ENCODE peak calls at places on chromosomes 2 and 18, in five cellular contexts. One of them, this sample, is unnamed. For H3K27me3, the result is how much of the 10 kb centered on the place peaks cover.

GRCh38 chr18:23921716-23922285 is 92.8 kb upstream of the TTC39C start:
- DNase-seq in tibial artery: no peak
- DNase-seq in neuronal stem cell: no peak
- DNase-seq in heart right ventricle: no peak
- DNase-seq in CD8-positive, alpha-beta memory T cell: no peak
- DNase-seq in this sample: no peak

GRCh38 chr2:234399451-234400246 is 97.2 kb downstream of the ARL4C start:
- DNase-seq in heart right ventricle: no peak
- DNase-seq in CD8-positive, alpha-beta memory T cell: no peak
- DNase-seq in tibial artery: no peak
- DNase-seq in neuronal stem cell: no peak
- DNase-seq in this sample: no peak

GRCh38 chr2:233108611-233109490 is 48.7 kb downstream of the INPP5D start:
- DNase-seq in CD8-positive, alpha-beta memory T cell: no peak
- DNase-seq in neuronal stem cell: no peak
- DNase-seq in tibial artery: no peak
- DNase-seq in heart right ventricle: no peak
- DNase-seq in this sample: no peak

GRCh38 chr2:9240745-9241144 is 34.1 kb downstream of the ASAP2 start:
- DNase-seq in tibial artery: no peak
- DNase-seq in neuronal stem cell: no peak
- DNase-seq in CD8-positive, alpha-beta memory T cell: no peak
- DNase-seq in heart right ventricle: no peak
- DNase-seq in this sample: no peak

GRCh38 chr2:215521031-215521430 is 85.2 kb upstream of the FN1 start:
- DNase-seq in heart right ventricle: no peak
- DNase-seq in CD8-positive, alpha-beta memory T cell: no peak
- DNase-seq in neuronal stem cell: no peak
- DNase-seq in tibial artery: no peak
- DNase-seq in this sample: no peak

GRCh38 chr2:85956647-85957039 is 67.9 kb upstream of the ST3GAL5 start:
- DNase-seq in tibial artery: no peak
- DNase-seq in CD8-positive, alpha-beta memory T cell: no peak
- DNase-seq in neuronal stem cell: no peak
- DNase-seq in heart right ventricle: no peak
- DNase-seq in this sample: no peak

GRCh38 chr18:57698571-57699276 is 77.1 kb upstream of the NARS1 start:
- DNase-seq in heart right ventricle: no peak
- DNase-seq in neuronal stem cell: no peak
- DNase-seq in CD8-positive, alpha-beta memory T cell: no peak
- DNase-seq in tibial artery: no peak
- DNase-seq in this sample: no peak

GRCh38 chr2:190449925-190450324 is 41.8 kb downstream of the MFSD6 start:
- DNase-seq in heart right ventricle: no peak
- DNase-seq in neuronal stem cell: no peak
- DNase-seq in tibial artery: no peak
- DNase-seq in CD8-positive, alpha-beta memory T cell: no peak
- DNase-seq in this sample: no peak

GRCh38 chr2:55887351-55887750 is 36.2 kb downstream of the EFEMP1 start:
- DNase-seq in tibial artery: no peak
- DNase-seq in heart right ventricle: no peak
- DNase-seq in neuronal stem cell: no peak
- DNase-seq in CD8-positive, alpha-beta memory T cell: no peak
- DNase-seq in this sample: no peak

GRCh38 chr2:155372969-155373368 is 674.5 kb downstream of the KCNJ3 start:
- DNase-seq in neuronal stem cell: peak
- DNase-seq in tibial artery: no peak
- DNase-seq in heart right ventricle: no peak
- DNase-seq in CD8-positive, alpha-beta memory T cell: no peak
- DNase-seq in this sample: no peak

GRCh38 chr2:104856973-104857261 is 3.0 kb downstream of the POU3F3 start:
- DNase-seq in CD8-positive, alpha-beta memory T cell: no peak
- DNase-seq in tibial artery: no peak
- DNase-seq in neuronal stem cell: no peak
- DNase-seq in heart right ventricle: no peak
- DNase-seq in this sample: no peak

GRCh38 chr2:60583604-60584003 is 30.1 kb upstream of the BCL11A start:
- DNase-seq in CD8-positive, alpha-beta memory T cell: no peak
- DNase-seq in neuronal stem cell: no peak
- DNase-seq in tibial artery: no peak
- DNase-seq in heart right ventricle: no peak
- DNase-seq in this sample: no peak

GRCh38 chr2:62266433-62267038 is 70.6 kb downstream of the B3GNT2 start:
- DNase-seq in tibial artery: no peak
- DNase-seq in neuronal stem cell: no peak
- DNase-seq in heart right ventricle: no peak
- DNase-seq in CD8-positive, alpha-beta memory T cell: no peak
- DNase-seq in this sample: no peak

GRCh38 chr2:9179572-9180201 is 26.9 kb upstream of the ASAP2 start:
- DNase-seq in tibial artery: peak
- DNase-seq in neuronal stem cell: no peak
- DNase-seq in heart right ventricle: no peak
- DNase-seq in CD8-positive, alpha-beta memory T cell: no peak
- DNase-seq in this sample: peak

GRCh38 chr2:55839182-55839819 is 84.3 kb downstream of the EFEMP1 start:
- DNase-seq in heart right ventricle: no peak
- DNase-seq in CD8-positive, alpha-beta memory T cell: no peak
- DNase-seq in tibial artery: no peak
- DNase-seq in neuronal stem cell: no peak
- DNase-seq in this sample: no peak

GRCh38 chr2:97819769-97820168 is 106.4 kb downstream of the ZAP70 start:
- DNase-seq in neuronal stem cell: no peak
- DNase-seq in tibial artery: no peak
- DNase-seq in heart right ventricle: no peak
- DNase-seq in CD8-positive, alpha-beta memory T cell: no peak
- DNase-seq in this sample: no peak

GRCh38 chr2:28895189-28895893 is 874 bp downstream of the WDR43 start:
- DNase-seq in tibial artery: peak
- DNase-seq in neuronal stem cell: no peak
- DNase-seq in CD8-positive, alpha-beta memory T cell: peak
- DNase-seq in heart right ventricle: no peak
- DNase-seq in this sample: peak

GRCh38 chr2:102601730-102602129 is 17.6 kb upstream of the SLC9A2 start:
- DNase-seq in neuronal stem cell: no peak
- DNase-seq in CD8-positive, alpha-beta memory T cell: no peak
- DNase-seq in heart right ventricle: no peak
- DNase-seq in tibial artery: no peak
- DNase-seq in this sample: no peak

GRCh38 chr2:118291481-118291880 is 203.2 kb downstream of the INSIG2 start:
- DNase-seq in neuronal stem cell: no peak
- DNase-seq in heart right ventricle: no peak
- DNase-seq in tibial artery: no peak
- DNase-seq in CD8-positive, alpha-beta memory T cell: no peak
- DNase-seq in this sample: no peak

GRCh38 chr18:13279181-13280065 is 60.9 kb downstream of the LDLRAD4 start:
- DNase-seq in CD8-positive, alpha-beta memory T cell: no peak
- DNase-seq in tibial artery: peak
- DNase-seq in neuronal stem cell: no peak
- DNase-seq in heart right ventricle: no peak
- DNase-seq in this sample: no peak

GRCh38 chr2:237604960-237605359 is 14.4 kb upstream of the RAB17 start:
- DNase-seq in CD8-positive, alpha-beta memory T cell: no peak
- DNase-seq in tibial artery: no peak
- DNase-seq in heart right ventricle: no peak
- DNase-seq in neuronal stem cell: no peak
- DNase-seq in this sample: peak

GRCh38 chr2:97011977-97012569 is 25.7 kb upstream of the FAM178B start:
- DNase-seq in tibial artery: no peak
- DNase-seq in heart right ventricle: no peak
- DNase-seq in CD8-positive, alpha-beta memory T cell: no peak
- DNase-seq in neuronal stem cell: peak
- DNase-seq in this sample: no peak

GRCh38 chr18:5543036-5543671 is 643 bp downstream of the EPB41L3 start:
- DNase-seq in tibial artery: no peak
- DNase-seq in neuronal stem cell: peak
- DNase-seq in CD8-positive, alpha-beta memory T cell: no peak
- DNase-seq in heart right ventricle: peak
- DNase-seq in this sample: peak

GRCh38 chr2:128797092-128797491 is 478.4 kb upstream of the HS6ST1 start:
- DNase-seq in tibial artery: peak
- DNase-seq in CD8-positive, alpha-beta memory T cell: no peak
- DNase-seq in neuronal stem cell: no peak
- DNase-seq in heart right ventricle: no peak
- DNase-seq in this sample: no peak

GRCh38 chr2:219831957-219832356 is 204.5 kb downstream of the SLC4A3 start:
- DNase-seq in tibial artery: no peak
- DNase-seq in neuronal stem cell: no peak
- DNase-seq in CD8-positive, alpha-beta memory T cell: no peak
- DNase-seq in heart right ventricle: no peak
- DNase-seq in this sample: no peak

GRCh38 chr2:1664698-1665097 is 79.6 kb downstream of the PXDN start:
- DNase-seq in heart right ventricle: no peak
- DNase-seq in CD8-positive, alpha-beta memory T cell: no peak
- DNase-seq in neuronal stem cell: no peak
- DNase-seq in tibial artery: peak
- DNase-seq in this sample: no peak

GRCh38 chr18:75896865-75897264 is 469.4 kb upstream of the SMIM21 start:
- DNase-seq in neuronal stem cell: no peak
- DNase-seq in tibial artery: no peak
- DNase-seq in CD8-positive, alpha-beta memory T cell: no peak
- DNase-seq in heart right ventricle: no peak
- DNase-seq in this sample: no peak

GRCh38 chr2:73092146-73092783 is 20.5 kb downstream of the RAB11FIP5 start:
- DNase-seq in heart right ventricle: no peak
- DNase-seq in tibial artery: no peak
- DNase-seq in CD8-positive, alpha-beta memory T cell: no peak
- DNase-seq in neuronal stem cell: no peak
- DNase-seq in this sample: no peak

GRCh38 chr2:240052524-240052923 is 797 bp downstream of the OR6B3 start:
- DNase-seq in tibial artery: no peak
- DNase-seq in CD8-positive, alpha-beta memory T cell: no peak
- DNase-seq in neuronal stem cell: no peak
- DNase-seq in heart right ventricle: no peak
- DNase-seq in this sample: no peak

GRCh38 chr2:240051697-240052096 is 1.6 kb downstream of the OR6B3 start:
- DNase-seq in neuronal stem cell: no peak
- DNase-seq in tibial artery: no peak
- DNase-seq in CD8-positive, alpha-beta memory T cell: no peak
- DNase-seq in heart right ventricle: no peak
- DNase-seq in this sample: no peak

GRCh38 chr2:240053173-240054155 is at the start of gene OR6B3:
- DNase-seq in heart right ventricle: no peak
- DNase-seq in neuronal stem cell: no peak
- DNase-seq in tibial artery: no peak
- DNase-seq in CD8-positive, alpha-beta memory T cell: no peak
- DNase-seq in this sample: no peak

GRCh38 chr2:240056678-240057077 is 3.4 kb upstream of the OR6B3 start:
- DNase-seq in heart right ventricle: no peak
- DNase-seq in neuronal stem cell: no peak
- DNase-seq in CD8-positive, alpha-beta memory T cell: no peak
- DNase-seq in tibial artery: no peak
- DNase-seq in this sample: peak

DNA sequence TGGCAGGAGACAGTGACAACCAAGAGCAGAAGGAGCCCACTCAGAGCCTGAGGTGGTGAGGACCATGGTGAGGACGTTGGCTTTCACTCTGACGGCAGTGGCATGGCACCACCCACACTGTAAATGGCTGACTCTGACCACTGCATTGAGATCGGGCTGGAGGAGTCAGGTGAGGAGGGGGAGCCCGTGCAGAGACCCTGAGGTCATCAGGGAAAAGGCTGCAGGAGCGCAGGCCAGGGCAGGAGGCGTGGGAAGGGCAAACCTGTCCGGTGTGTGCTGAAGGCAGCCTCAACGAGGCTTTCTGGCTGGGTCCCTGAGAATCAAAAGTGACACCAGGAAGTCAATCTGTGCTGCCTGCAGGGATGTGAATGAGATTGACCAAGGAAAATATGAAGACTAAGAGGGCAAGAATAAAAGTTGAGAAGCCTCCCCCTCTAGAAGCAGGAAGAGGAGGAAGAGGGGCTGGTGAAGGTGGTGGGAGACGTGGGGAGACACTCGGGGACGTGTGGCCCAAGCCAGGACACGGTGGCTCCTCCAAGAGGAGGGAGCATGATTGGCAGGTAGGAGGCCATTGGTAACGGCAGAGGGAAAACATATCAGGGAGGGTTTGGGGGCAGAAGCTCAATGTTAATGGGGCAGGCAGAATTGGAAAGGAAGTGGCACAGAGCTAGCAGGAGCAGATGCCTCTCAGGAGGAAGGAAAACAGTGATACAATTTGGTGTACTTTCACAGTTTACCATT is 2.0 kb upstream of the OR6B3 start:
- DNase-seq in heart right ventricle: no peak
- DNase-seq in tibial artery: no peak
- DNase-seq in neuronal stem cell: no peak
- DNase-seq in CD8-positive, alpha-beta memory T cell: no peak
- DNase-seq in this sample: no peak
- H3K27me3 ChIP-seq in heart right ventricle: under half
- H3K27me3 ChIP-seq in tibial artery: half or more
- H3K27me3 ChIP-seq in neuronal stem cell: under half
- H3K27me3 ChIP-seq in CD8-positive, alpha-beta memory T cell: under half
- H3K27me3 ChIP-seq in this sample: under half

DNA sequence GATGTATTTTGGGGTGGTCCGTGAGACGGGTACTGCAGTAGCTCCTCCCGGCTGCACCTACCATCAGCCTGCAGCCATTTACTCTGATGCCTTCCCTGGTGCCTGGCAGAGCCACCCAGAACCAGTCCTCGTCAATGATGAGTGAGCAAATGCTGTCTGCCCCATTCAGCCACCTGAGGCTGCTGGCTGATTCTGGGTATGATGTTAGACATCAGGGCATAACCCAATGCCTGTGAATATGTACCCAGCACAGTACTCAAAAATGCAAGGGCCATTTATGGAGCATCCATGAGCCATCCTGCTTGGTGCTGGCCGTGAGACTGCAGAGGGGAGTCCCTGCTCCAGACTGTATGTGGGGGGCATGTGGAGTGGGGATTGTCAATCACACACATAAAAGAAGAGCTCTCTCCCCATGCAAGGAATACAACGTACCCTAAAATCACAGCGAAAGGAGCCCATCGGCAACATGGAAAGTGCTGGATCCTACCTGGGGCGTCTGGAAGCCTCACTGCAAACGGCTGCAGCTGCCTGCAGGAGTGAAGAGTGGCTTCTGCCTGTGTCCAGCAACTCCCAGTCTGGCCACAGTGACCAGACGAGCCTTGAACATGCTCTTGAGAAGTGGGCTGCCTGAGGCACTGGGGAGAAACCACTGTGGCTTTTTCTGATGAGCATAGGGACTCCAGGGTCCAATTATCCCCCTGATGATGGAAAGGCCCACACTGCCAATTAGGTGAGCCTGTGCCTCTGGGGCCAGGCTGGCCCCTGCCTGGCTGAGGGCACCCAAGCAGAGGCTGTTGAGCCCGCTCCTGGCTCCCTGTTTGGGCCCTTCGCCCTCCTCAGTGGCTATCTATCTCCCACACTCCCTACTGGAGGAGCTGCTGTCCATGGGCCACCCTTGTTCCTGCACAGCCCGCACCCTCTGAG is 2.4 kb upstream of the OR6B2 start:
- DNase-seq in tibial artery: no peak
- DNase-seq in neuronal stem cell: no peak
- DNase-seq in heart right ventricle: no peak
- DNase-seq in CD8-positive, alpha-beta memory T cell: no peak
- DNase-seq in this sample: peak
- H3K27me3 ChIP-seq in tibial artery: under half
- H3K27me3 ChIP-seq in neuronal stem cell: under half
- H3K27me3 ChIP-seq in heart right ventricle: under half
- H3K27me3 ChIP-seq in CD8-positive, alpha-beta memory T cell: under half
- H3K27me3 ChIP-seq in this sample: under half

GRCh38 chr2:120439637-120440384 is 93.9 kb downstream of the INHBB start:
- DNase-seq in neuronal stem cell: no peak
- DNase-seq in heart right ventricle: no peak
- DNase-seq in tibial artery: no peak
- DNase-seq in CD8-positive, alpha-beta memory T cell: no peak
- DNase-seq in this sample: no peak
- H3K27me3 ChIP-seq in neuronal stem cell: half or more
- H3K27me3 ChIP-seq in heart right ventricle: half or more
- H3K27me3 ChIP-seq in tibial artery: under half
- H3K27me3 ChIP-seq in CD8-positive, alpha-beta memory T cell: under half
- H3K27me3 ChIP-seq in this sample: under half

GRCh38 chr2:130241041-130241707 is 42.9 kb upstream of the TUBA3E start:
- DNase-seq in tibial artery: no peak
- DNase-seq in heart right ventricle: no peak
- DNase-seq in neuronal stem cell: no peak
- DNase-seq in CD8-positive, alpha-beta memory T cell: no peak
- DNase-seq in this sample: no peak
- H3K27me3 ChIP-seq in tibial artery: under half
- H3K27me3 ChIP-seq in heart right ventricle: under half
- H3K27me3 ChIP-seq in neuronal stem cell: under half
- H3K27me3 ChIP-seq in CD8-positive, alpha-beta memory T cell: under half
- H3K27me3 ChIP-seq in this sample: under half

This sample was measured in right cardiac atrium.